ENCODE peak calls at places on chromosome 9, in six cellular contexts. I, L, N, Z, V and S are unnamed samples.

GRCh38 chr9:95028855-95029219 is 288.7 kb downstream of the FANCC start:
- DNase-seq in I (no peak), L (no peak), N (no peak), Z (no peak), V (no peak), S (no peak)

GRCh38 chr9:130282000-130282700 is 16.6 kb downstream of the HMCN2 start:
- DNase-seq in I (no peak), L (no peak), N (no peak), Z (no peak), V (no peak), S (no peak)

GRCh38 chr9:88874391-88874790 is 116.9 kb upstream of the S1PR3 start:
- DNase-seq in I (no peak), L (peak), N (peak), Z (no peak), V (no peak), S (no peak)

GRCh38 chr9:134867917-134868750 is 12.5 kb upstream of the FCN2 start:
- DNase-seq in I (no peak), L (no peak), N (no peak), Z (no peak), V (no peak), S (no peak)

GRCh38 chr9:95780121-95780520 is 95.4 kb upstream of the ERCC6L2 start:
- DNase-seq in I (no peak), L (no peak), N (no peak), Z (no peak), V (peak), S (no peak)

GRCh38 chr9:1514241-1514640 is 464.1 kb downstream of the DMRT2 start:
- DNase-seq in I (no peak), L (no peak), N (no peak), Z (no peak), V (no peak), S (no peak)

GRCh38 chr9:113631811-113632665 is 168.5 kb downstream of the RGS3 start:
- DNase-seq in I (no peak), L (no peak), N (no peak), Z (no peak), V (no peak), S (no peak)

GRCh38 chr9:95773061-95773433 is 102.4 kb upstream of the ERCC6L2 start:
- DNase-seq in I (no peak), L (no peak), N (no peak), Z (no peak), V (no peak), S (no peak)

GRCh38 chr9:36150529-36151305 is 14.2 kb downstream of the GLIPR2 start:
- DNase-seq in I (no peak), L (peak), N (no peak), Z (no peak), V (no peak), S (no peak)

GRCh38 chr9:91495450-91495849 is 71.8 kb upstream of the NFIL3 start:
- DNase-seq in I (no peak), L (no peak), N (no peak), Z (no peak), V (no peak), S (no peak)

GRCh38 chr9:68759981-68760673 is 55.1 kb downstream of the PIP5K1B start:
- DNase-seq in I (no peak), L (peak), N (no peak), Z (no peak), V (no peak), S (no peak)

DNA sequence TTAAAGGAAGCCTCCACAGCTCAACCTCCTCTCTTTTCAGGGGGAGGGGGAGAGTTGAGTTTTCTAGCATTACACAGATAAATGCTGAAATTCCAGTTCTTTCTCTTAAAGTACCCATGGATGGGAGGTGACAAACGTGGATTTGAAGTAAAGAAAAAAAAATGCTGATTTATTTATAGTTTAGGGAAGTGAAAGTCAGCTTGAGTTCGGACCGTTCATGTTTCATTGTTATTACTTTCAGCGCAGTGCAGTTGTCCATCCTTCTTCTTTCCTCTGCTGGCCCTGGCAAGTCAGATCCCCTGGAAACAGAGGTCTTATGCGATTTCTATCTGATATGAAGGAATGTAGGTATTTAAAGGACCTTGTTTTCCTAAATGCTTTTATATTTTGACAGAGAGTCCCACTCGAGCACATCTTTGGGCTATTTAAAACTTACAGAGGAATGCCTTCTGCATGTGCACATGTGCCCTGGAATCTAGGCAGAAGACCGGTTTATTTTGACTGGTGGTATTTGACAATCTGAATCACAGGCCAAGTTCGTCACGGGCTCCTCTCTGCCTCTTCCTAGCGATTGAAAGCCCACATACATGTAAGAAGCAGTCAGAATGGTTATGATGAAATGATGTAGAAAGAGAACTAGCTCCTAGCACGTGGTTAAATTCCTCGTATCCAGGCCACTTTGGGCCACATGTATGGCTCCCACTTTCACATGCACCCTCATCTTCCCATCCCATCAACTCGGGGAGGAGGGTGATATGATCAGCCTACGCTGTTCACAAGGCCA is 385.2 kb upstream of the KLF4 start:
- DNase-seq in I (no peak), L (no peak), N (no peak), Z (no peak), V (no peak), S (no peak)
- TF ChIP-seq ZNF274 in I (no peak), L (no peak), N (no peak), Z (no peak), V (no peak), S (no peak)

GRCh38 chr9:136552117-136552685 is 6.4 kb upstream of the NOTCH1 start:
- DNase-seq in I (no peak), L (no peak), N (no peak), Z (no peak), V (no peak), S (no peak)
- H3K4me3 ChIP-seq in I (no peak), L (no peak), N (no peak), Z (no peak), V (no peak), S (no peak)

GRCh38 chr9:112562235-112562958 is 75.8 kb downstream of the KIAA1958 start:
- DNase-seq in I (no peak), L (no peak), N (no peak), Z (no peak), V (no peak), S (no peak)
- TF ChIP-seq ZNF274 in I (no peak), L (no peak), N (no peak), Z (no peak), V (no peak), S (no peak)

GRCh38 chr9:124389146-124389939 is 25.9 kb downstream of the PSMB7 start:
- DNase-seq in I (no peak), L (no peak), N (no peak), Z (no peak), V (no peak), S (no peak)

GRCh38 chr9:124388275-124389048 is 26.8 kb downstream of the PSMB7 start:
- DNase-seq in I (no peak), L (peak), N (peak), Z (no peak), V (no peak), S (no peak)

GRCh38 chr9:124392855-124393460 is 22.3 kb downstream of the PSMB7 start:
- DNase-seq in I (peak), L (no peak), N (peak), Z (no peak), V (no peak), S (no peak)

GRCh38 chr9:124392254-124392653 is 23.0 kb downstream of the PSMB7 start:
- DNase-seq in I (no peak), L (no peak), N (no peak), Z (no peak), V (no peak), S (no peak)

DNA sequence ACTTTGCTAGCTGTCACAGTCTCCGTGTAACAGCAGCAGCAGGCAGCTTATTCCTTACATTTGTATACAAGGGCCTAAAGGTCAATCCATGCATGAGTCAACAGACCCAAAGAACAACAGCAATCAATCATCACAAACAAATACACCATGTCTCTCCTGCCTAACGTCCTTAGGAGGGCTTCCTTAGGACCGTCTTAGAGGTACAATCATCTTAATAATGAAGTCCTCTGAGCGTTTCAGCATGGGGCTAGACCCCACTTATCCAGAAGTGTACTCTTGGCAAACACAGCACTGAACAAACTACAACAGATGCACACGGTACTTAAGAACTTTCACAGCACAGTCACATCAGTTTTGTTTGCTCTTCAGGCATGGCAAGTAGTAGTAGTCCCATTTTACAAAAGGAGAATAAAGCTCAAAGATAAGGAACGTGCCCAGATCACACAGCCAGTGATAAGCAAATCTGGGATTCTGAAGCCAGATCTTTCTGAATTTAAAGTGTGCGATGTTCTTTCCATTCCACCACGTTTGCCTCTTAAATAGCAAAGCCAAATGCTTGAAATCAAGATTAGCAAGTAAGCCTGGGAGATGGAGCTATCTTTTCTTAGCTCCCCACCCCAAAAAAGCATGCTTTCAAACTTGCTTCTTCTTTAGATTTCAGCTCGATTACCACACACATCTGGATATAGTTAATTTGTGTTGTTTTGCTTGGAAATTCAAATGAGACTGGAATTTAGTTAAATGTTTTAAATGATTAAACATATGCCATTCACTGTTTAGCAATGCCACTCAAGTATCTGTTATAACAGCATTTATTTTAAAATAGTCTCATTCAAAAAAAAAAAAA is 24.2 kb downstream of the PSMB7 start:
- DNase-seq in I (no peak), L (peak), N (peak), Z (no peak), V (no peak), S (no peak)
- H3K4me3 ChIP-seq in I (no peak), L (no peak), N (no peak), Z (no peak), V (no peak), S (no peak)

GRCh38 chr9:127417130-127418036 is 6.8 kb upstream of the ZNF79 start:
- DNase-seq in I (no peak), L (no peak), N (no peak), Z (no peak), V (no peak), S (no peak)
- TF ChIP-seq ZNF274 in I (no peak), L (no peak), N (no peak), Z (no peak), V (no peak), S (no peak)

GRCh38 chr9:125745682-125746016 is 1.5 kb upstream of the PBX3 start:
- DNase-seq in I (no peak), L (no peak), N (no peak), Z (no peak), V (no peak), S (no peak)
- H3K4me3 ChIP-seq in I (no peak), L (peak), N (peak), Z (peak), V (peak), S (no peak)

GRCh38 chr9:105259731-105260612 is 15.5 kb downstream of the SLC44A1 start:
- DNase-seq in I (no peak), L (no peak), N (no peak), Z (no peak), V (no peak), S (no peak)
- TF ChIP-seq ZNF274 in I (no peak), L (no peak), N (no peak), Z (no peak), V (no peak), S (no peak)

DNA sequence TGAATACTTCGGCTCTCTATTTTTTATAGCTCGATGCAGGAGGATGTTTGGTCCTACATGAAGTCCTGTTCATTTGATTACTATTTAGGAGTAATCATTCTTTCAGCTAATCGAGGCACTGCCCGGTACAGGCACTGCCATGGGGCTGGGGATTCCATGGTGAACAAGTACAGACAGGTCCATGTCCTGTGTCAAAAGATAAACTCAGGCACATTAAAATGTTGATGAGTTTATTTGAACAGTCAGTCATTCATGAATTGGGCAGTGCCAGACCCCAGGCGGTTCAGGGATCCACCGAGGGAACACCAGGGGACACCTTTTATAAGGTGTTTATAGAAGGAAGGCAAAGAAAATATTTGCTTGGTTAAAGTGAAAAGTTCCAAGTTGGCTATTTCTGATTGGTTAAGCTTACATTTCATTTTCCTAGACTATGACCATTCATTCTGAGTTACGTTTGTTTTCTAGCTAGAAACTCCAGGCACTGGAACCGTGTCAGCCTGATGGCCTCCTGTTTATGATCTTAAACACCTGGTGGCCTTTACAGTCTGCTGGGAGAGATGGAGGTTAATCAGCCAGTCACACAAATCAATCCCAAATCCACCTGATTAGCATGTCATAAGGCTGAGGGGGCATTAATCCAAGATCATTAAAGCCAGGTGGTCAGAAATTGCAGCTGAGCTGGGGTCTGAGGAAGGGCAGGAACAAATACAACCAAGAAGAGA is 47.0 kb upstream of the TDRD7 start:
- DNase-seq in I (no peak), L (no peak), N (no peak), Z (no peak), V (no peak), S (no peak)
- H3K4me3 ChIP-seq in I (no peak), L (no peak), N (no peak), Z (no peak), V (no peak), S (no peak)